ENCODE peak calls at places on chromosomes 4 and X, in four cellular contexts. One of them, this sample, is unnamed.

GRCh38 chrX:45788941-45789348 is 588.3 kb upstream of the DIPK2B start:
- DNase-seq in psoas muscle: peak; percentile 54
- DNase-seq in heart left ventricle: peak; percentile 69
- DNase-seq in tibial artery: no peak
- DNase-seq in this sample: no peak

GRCh38 chr4:83308672-83309071 is 24.1 kb upstream of the COQ2 start:
- DNase-seq in tibial artery: no peak
- DNase-seq in heart left ventricle: no peak
- DNase-seq in psoas muscle: no peak
- DNase-seq in this sample: no peak

GRCh38 chr4:85127653-85128052 is 161.2 kb upstream of the WDFY3 start:
- DNase-seq in tibial artery: no peak
- DNase-seq in psoas muscle: no peak
- DNase-seq in heart left ventricle: no peak
- DNase-seq in this sample: peak; percentile 81

GRCh38 chr4:22712541-22712940 is 19.8 kb downstream of the GBA3 start:
- DNase-seq in heart left ventricle: no peak
- DNase-seq in psoas muscle: no peak
- DNase-seq in tibial artery: no peak
- DNase-seq in this sample: no peak

GRCh38 chrX:41824551-41824950 is 98.8 kb downstream of the CASK start:
- DNase-seq in tibial artery: no peak
- DNase-seq in heart left ventricle: no peak
- DNase-seq in psoas muscle: no peak
- DNase-seq in this sample: no peak

GRCh38 chr4:179112441-179113170 is 1670.4 kb upstream of the AGA start:
- DNase-seq in psoas muscle: no peak
- DNase-seq in tibial artery: no peak
- DNase-seq in heart left ventricle: no peak
- DNase-seq in this sample: no peak

GRCh38 chrX:3777416-3777815 is 64.0 kb upstream of the PRKX start:
- DNase-seq in psoas muscle: no peak
- DNase-seq in heart left ventricle: no peak
- DNase-seq in tibial artery: no peak
- DNase-seq in this sample: no peak

GRCh38 chrX:108537005-108537404 is 97.4 kb downstream of the COL4A5 start:
- DNase-seq in tibial artery: no peak
- DNase-seq in heart left ventricle: no peak
- DNase-seq in psoas muscle: no peak
- DNase-seq in this sample: peak; percentile 17

GRCh38 chr4:62548108-62548524 is 1348.0 kb downstream of the ADGRL3 start:
- DNase-seq in psoas muscle: peak; percentile 36
- DNase-seq in heart left ventricle: peak; percentile 39
- DNase-seq in tibial artery: peak; percentile 54
- DNase-seq in this sample: peak; percentile 52

GRCh38 chr4:138095378-138095777 is 146.8 kb downstream of the SLC7A11 start:
- DNase-seq in heart left ventricle: no peak
- DNase-seq in psoas muscle: no peak
- DNase-seq in tibial artery: no peak
- DNase-seq in this sample: no peak

GRCh38 chrX:119292445-119292844 is 56.4 kb downstream of the PGRMC1 start:
- DNase-seq in psoas muscle: no peak
- DNase-seq in heart left ventricle: no peak
- DNase-seq in tibial artery: no peak
- DNase-seq in this sample: no peak

GRCh38 chr4:75644095-75644494 is 13.8 kb upstream of the CDKL2 start:
- DNase-seq in psoas muscle: no peak
- DNase-seq in heart left ventricle: no peak
- DNase-seq in tibial artery: no peak
- DNase-seq in this sample: no peak

GRCh38 chrX:135354288-135354687 is 45.0 kb downstream of the ETDC start:
- DNase-seq in heart left ventricle: no peak
- DNase-seq in psoas muscle: no peak
- DNase-seq in tibial artery: no peak
- DNase-seq in this sample: no peak

GRCh38 chr4:6974138-6974848 is 64.7 kb downstream of the TBC1D14 start:
- DNase-seq in heart left ventricle: peak; percentile 83
- DNase-seq in tibial artery: peak; percentile 88
- DNase-seq in psoas muscle: peak; percentile 80
- DNase-seq in this sample: peak; percentile 83

GRCh38 chr4:139740531-139741041 is 75.0 kb downstream of the MGST2 start:
- DNase-seq in heart left ventricle: peak; percentile 77
- DNase-seq in psoas muscle: peak; percentile 62
- DNase-seq in tibial artery: peak; percentile 85
- DNase-seq in this sample: peak; percentile 80

GRCh38 chr4:123452585-123452984 is 56.0 kb downstream of the SPRY1 start:
- DNase-seq in heart left ventricle: peak; percentile 30
- DNase-seq in psoas muscle: peak; percentile 38
- DNase-seq in tibial artery: peak; percentile 81
- DNase-seq in this sample: no peak

GRCh38 chr4:162793571-162793970 is 373.1 kb downstream of the NAF1 start:
- DNase-seq in psoas muscle: no peak
- DNase-seq in heart left ventricle: no peak
- DNase-seq in tibial artery: no peak
- DNase-seq in this sample: no peak

GRCh38 chr4:92121099-92121498 is 182.7 kb upstream of the GRID2 start:
- DNase-seq in psoas muscle: peak; percentile 14
- DNase-seq in heart left ventricle: no peak
- DNase-seq in tibial artery: no peak
- DNase-seq in this sample: no peak

GRCh38 chr4:100067255-100067654 is 117.2 kb upstream of the H2AZ1 start:
- DNase-seq in psoas muscle: no peak
- DNase-seq in heart left ventricle: no peak
- DNase-seq in tibial artery: no peak
- DNase-seq in this sample: no peak

GRCh38 chrX:154348646-154349358 is 25.6 kb downstream of the FLNA start:
- DNase-seq in tibial artery: no peak
- DNase-seq in heart left ventricle: no peak
- DNase-seq in psoas muscle: peak; percentile 15
- DNase-seq in this sample: no peak

GRCh38 chrX:107823456-107823855 is 2.2 kb upstream of the MID2 start:
- DNase-seq in tibial artery: no peak
- DNase-seq in heart left ventricle: no peak
- DNase-seq in psoas muscle: no peak
- DNase-seq in this sample: no peak

GRCh38 chr4:683982-684571 is 4.9 kb downstream of the SLC49A3 start:
- DNase-seq in tibial artery: peak; percentile 58
- DNase-seq in psoas muscle: peak; percentile 68
- DNase-seq in heart left ventricle: peak; percentile 76
- DNase-seq in this sample: peak; percentile 83

GRCh38 chr4:138677651-138678202 is 337.9 kb upstream of the NOCT start:
- DNase-seq in psoas muscle: no peak
- DNase-seq in heart left ventricle: no peak
- DNase-seq in tibial artery: no peak
- DNase-seq in this sample: no peak

GRCh38 chr4:104488151-104488550 is 6.5 kb downstream of the CXXC4 start:
- DNase-seq in tibial artery: no peak
- DNase-seq in psoas muscle: no peak
- DNase-seq in heart left ventricle: no peak
- DNase-seq in this sample: no peak

GRCh38 chr4:166341992-166342391 is 469.0 kb downstream of the TLL1 start:
- DNase-seq in tibial artery: no peak
- DNase-seq in psoas muscle: no peak
- DNase-seq in heart left ventricle: no peak
- DNase-seq in this sample: no peak

GRCh38 chr4:8771666-8772065 is 100.0 kb downstream of the HMX1 start:
- DNase-seq in tibial artery: no peak
- DNase-seq in psoas muscle: no peak
- DNase-seq in heart left ventricle: no peak
- DNase-seq in this sample: peak; percentile 1

GRCh38 chrX:119655125-119655524 is 37.8 kb downstream of the SEPTIN6 start:
- DNase-seq in tibial artery: no peak
- DNase-seq in psoas muscle: peak; percentile 29
- DNase-seq in heart left ventricle: peak; percentile 41
- DNase-seq in this sample: peak; percentile 67

GRCh38 chrX:129522184-129523059 is 868 bp downstream of the SMARCA1 start:
- DNase-seq in heart left ventricle: peak; percentile 58
- DNase-seq in psoas muscle: peak; percentile 41
- DNase-seq in tibial artery: peak; percentile 28
- DNase-seq in this sample: peak; percentile 55
- TF ChIP-seq CTCF in heart left ventricle: no peak
- TF ChIP-seq CTCF in psoas muscle: no peak
- TF ChIP-seq CTCF in tibial artery: no peak
- TF ChIP-seq CTCF in this sample: peak; percentile 15

DNA sequence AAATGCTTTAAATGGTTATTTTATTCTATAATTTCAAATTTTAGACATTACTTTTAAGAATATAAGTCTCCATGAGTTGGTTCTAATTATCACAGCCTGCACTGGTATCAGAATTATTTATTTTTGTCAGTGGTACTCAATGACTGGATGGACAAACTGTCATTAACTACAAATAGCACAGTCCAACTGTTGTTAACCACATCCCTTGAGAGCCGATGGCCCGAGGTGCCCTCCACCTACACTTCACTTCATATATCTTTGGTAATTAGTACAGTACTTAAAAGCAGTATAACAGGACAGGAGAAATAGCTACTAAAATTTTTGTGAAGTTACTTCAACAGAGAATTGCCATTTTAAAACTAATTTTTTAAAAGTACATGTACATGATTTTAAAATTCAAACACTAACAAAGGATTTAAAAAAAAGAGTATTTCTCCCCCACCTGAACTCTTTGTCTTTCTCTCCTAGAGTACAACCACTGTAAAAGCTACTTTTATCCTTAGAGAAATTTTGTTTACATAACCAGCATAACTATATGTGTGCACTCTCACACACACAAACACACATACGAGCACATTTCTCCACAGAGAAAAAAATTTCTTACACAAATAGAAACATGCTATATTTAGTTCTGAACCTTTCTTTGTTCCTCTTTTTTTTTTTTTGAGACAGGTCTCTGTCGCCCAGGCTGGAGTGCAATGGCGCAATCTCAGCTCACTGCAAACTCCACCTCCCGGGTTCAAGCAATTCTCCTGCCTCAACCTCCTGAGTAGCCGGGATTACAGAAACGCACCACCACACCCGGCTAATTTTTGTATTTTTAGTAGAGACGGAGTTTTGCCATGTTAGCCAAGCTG is 6.5 kb downstream of the TIFA start:
- DNase-seq in psoas muscle: no peak
- DNase-seq in tibial artery: no peak
- DNase-seq in heart left ventricle: no peak
- DNase-seq in this sample: no peak
- H3K4me1 ChIP-seq in psoas muscle: peaks cover 15% of the 10 kb centered on the region
- H3K4me1 ChIP-seq in tibial artery: peaks cover 19% of the 10 kb centered on the region
- H3K4me1 ChIP-seq in heart left ventricle: peaks cover 16% of the 10 kb centered on the region
- H3K4me1 ChIP-seq in this sample: no peaks in the 10 kb centered on the region

GRCh38 chr4:125736057-125736456 is 421.3 kb downstream of the FAT4 start:
- DNase-seq in tibial artery: no peak
- DNase-seq in psoas muscle: no peak
- DNase-seq in heart left ventricle: no peak
- DNase-seq in this sample: no peak
- TF ChIP-seq CTCF in tibial artery: no peak
- TF ChIP-seq CTCF in psoas muscle: no peak
- TF ChIP-seq CTCF in heart left ventricle: no peak
- TF ChIP-seq CTCF in this sample: peak; percentile 54

DNA sequence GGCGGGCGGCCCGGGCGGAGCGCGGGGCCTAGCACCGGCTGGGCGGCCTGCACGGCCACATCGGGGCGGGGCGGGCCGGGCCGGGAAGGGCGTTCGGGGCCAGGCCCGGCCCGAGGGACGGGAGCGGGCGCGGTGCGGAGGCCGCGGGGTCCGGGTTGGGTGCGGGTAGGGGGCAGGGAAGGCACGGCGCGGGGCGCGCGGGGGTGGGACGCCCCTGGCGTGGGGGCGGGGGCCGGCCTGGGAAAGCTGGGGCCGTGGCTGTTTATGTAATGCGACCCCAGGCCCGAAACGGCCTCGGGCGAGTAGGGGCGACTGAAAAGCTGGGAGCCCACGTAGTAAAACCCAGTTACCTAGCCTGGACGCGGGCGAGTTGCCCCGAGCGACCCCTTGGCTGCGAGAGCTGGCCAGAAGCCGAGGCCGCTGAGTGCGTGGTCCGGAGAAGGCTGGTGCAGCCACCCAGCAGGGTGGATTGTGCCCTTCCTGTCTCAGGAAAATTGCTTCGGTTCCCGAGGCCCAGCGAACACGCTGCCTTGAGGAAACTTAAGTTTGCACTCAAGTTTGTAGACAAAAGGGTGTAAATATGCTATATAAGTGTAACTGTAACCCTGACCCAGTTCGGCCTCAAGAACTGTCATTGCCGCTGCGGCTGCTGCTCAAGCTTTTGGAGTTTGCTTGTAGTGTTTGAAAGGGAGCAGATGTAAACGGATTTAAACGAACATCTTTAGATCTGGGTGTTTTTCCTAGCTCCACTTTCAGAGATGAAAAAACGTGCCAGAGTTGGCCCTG is 585 bp downstream of the SEC24B start:
- DNase-seq in heart left ventricle: peak; percentile 56
- DNase-seq in tibial artery: peak; percentile 26
- DNase-seq in psoas muscle: peak; percentile 51
- DNase-seq in this sample: peak; percentile 42
- H3K4me1 ChIP-seq in heart left ventricle: peaks cover 45% of the 10 kb centered on the region
- H3K4me1 ChIP-seq in tibial artery: peaks cover 48% of the 10 kb centered on the region
- H3K4me1 ChIP-seq in psoas muscle: peaks cover 54% of the 10 kb centered on the region
- H3K4me1 ChIP-seq in this sample: no peaks in the 10 kb centered on the region

DNA sequence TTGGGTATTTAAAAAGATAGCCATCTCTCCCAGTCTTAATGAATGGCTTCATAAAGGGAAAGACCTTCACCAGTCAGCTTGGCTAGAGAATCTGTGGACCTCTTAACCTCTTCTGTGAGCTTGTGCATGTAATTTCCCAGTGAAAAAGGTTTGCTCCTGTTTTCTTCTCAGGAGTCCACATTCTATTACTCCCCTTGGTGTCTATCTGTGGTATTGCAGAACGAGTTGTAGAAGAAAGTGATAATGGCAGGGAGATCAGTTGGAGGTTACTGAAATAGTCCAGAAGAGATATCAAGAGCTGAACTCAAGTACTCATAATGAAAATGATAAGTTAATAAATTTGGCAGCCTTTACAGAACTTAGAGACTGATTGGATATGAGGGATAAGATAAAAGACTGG is 16.5 kb upstream of the VAMP7 start:
- DNase-seq in heart left ventricle: no peak
- DNase-seq in tibial artery: no peak
- DNase-seq in psoas muscle: no peak
- DNase-seq in this sample: no peak
- TF ChIP-seq CTCF in heart left ventricle: no peak
- TF ChIP-seq CTCF in tibial artery: no peak
- TF ChIP-seq CTCF in psoas muscle: no peak
- TF ChIP-seq CTCF in this sample: peak; percentile 24